ENCODE peak calls at places on chromosomes 16 and 17, in eight cellular contexts. A, N, Y, B, D, Z, E and C are unnamed samples.

GRCh38 chr17:44518032-44518431 is 14.8 kb upstream of the GPATCH8 start:
- DNase-seq in Y (no peak), D (no peak), Z (no peak), B (peak; percentile 63), A (no peak), E (no peak), N (no peak), C (no peak)

GRCh38 chr17:5788266-5788900 is 204.1 kb upstream of the NLRP1 start:
- DNase-seq in Y (no peak), E (no peak), D (no peak), N (no peak), B (peak; percentile 21), A (no peak), Z (no peak), C (no peak)

GRCh38 chr17:73247728-73248127 is 14.0 kb downstream of the CPSF4L start:
- DNase-seq in N (no peak), D (no peak), B (no peak), A (no peak), Z (no peak), E (no peak), Y (no peak), C (no peak)

GRCh38 chr16:47732122-47732805 is 271.1 kb downstream of the PHKB start:
- DNase-seq in D (peak; percentile 42), Y (peak; percentile 7), E (no peak), A (no peak), B (peak; percentile 95), N (no peak), Z (no peak), C (no peak)

GRCh38 chr17:50094243-50094752 is 853 bp upstream of the PDK2 start:
- DNase-seq in E (peak; percentile 91), D (peak; percentile 88), N (peak; percentile 87), Y (peak; percentile 81), B (peak; percentile 78), Z (peak; percentile 99), A (peak; percentile 88), C (peak; percentile 94)

GRCh38 chr17:7589891-7590611 is at the start of gene SOX15:
- DNase-seq in B (peak; percentile 51), D (no peak), Z (no peak), E (peak; percentile 70), A (no peak), Y (no peak), N (no peak), C (no peak)

GRCh38 chr17:36935681-36936454 is 1.4 kb upstream of the LHX1 start:
- DNase-seq in Y (no peak), E (no peak), Z (peak; percentile 62), D (no peak), N (no peak), B (no peak), A (no peak), C (no peak)

GRCh38 chr17:34357398-34357797 is 1.1 kb downstream of the CCL13 start:
- DNase-seq in N (no peak), B (no peak), Y (no peak), D (no peak), E (no peak), A (no peak), Z (no peak), C (no peak)

GRCh38 chr16:88345943-88346560 is 36.7 kb upstream of the ZNF469 start:
- DNase-seq in A (no peak), Z (no peak), D (no peak), N (no peak), E (no peak), B (no peak), Y (no peak), C (no peak)

GRCh38 chr16:66262253-66263167 is 104.0 kb upstream of the CDH5 start:
- DNase-seq in A (no peak), Y (no peak), N (no peak), B (peak; percentile 48), E (no peak), Z (no peak), D (no peak), C (no peak)

GRCh38 chr17:65312718-65313382 is 175.7 kb downstream of the RGS9 start:
- DNase-seq in B (no peak), N (no peak), E (no peak), Z (no peak), D (no peak), A (no peak), Y (no peak), C (no peak)

GRCh38 chr17:62898239-62898864 is 67.7 kb upstream of the TANC2 start:
- DNase-seq in B (no peak), Z (no peak), D (no peak), N (no peak), Y (no peak), A (no peak), E (no peak), C (no peak)

GRCh38 chr16:27226476-27226875 is 23.1 kb downstream of the KDM8 start:
- DNase-seq in A (peak; percentile 78), Z (no peak), N (no peak), Y (no peak), D (no peak), E (peak; percentile 66), B (no peak), C (no peak)

GRCh38 chr17:4187076-4187475 is 44.1 kb downstream of the CYB5D2 start:
- DNase-seq in Z (no peak), D (no peak), A (no peak), B (no peak), Y (no peak), E (peak; percentile 91), N (no peak), C (no peak)

GRCh38 chr16:5615868-5616642 is 518.5 kb upstream of the EEF2KMT start:
- DNase-seq in N (no peak), Z (peak; percentile 59), B (no peak), D (peak; percentile 24), Y (peak; percentile 69), E (no peak), A (peak; percentile 3), C (peak; percentile 77)

GRCh38 chr16:69476920-69477418 is 52.5 kb downstream of the CYB5B start:
- DNase-seq in N (no peak), E (no peak), Y (no peak), D (peak; percentile 50), Z (peak; percentile 45), B (peak; percentile 91), A (no peak), C (no peak)

GRCh38 chr16:73743665-73744496 is 552.7 kb upstream of the PSMD7 start:
- DNase-seq in D (no peak), E (no peak), A (peak; percentile 9), B (no peak), N (no peak), Y (peak; percentile 2), Z (no peak), C (no peak)

GRCh38 chr16:75648265-75649076 is 898 bp downstream of the TERF2IP start:
- DNase-seq in N (peak; percentile 81), A (peak; percentile 74), B (peak; percentile 80), D (peak; percentile 48), Y (peak; percentile 74), Z (peak; percentile 92), E (peak; percentile 80), C (peak; percentile 91)

GRCh38 chr16:84724619-84725307 is 25.0 kb downstream of the USP10 start:
- DNase-seq in B (peak; percentile 37), Y (peak; percentile 35), N (no peak), A (no peak), D (no peak), Z (no peak), E (no peak), C (no peak)

GRCh38 chr17:17121162-17121561 is 78.9 kb downstream of the MPRIP start:
- DNase-seq in N (no peak), E (no peak), A (no peak), Z (no peak), D (no peak), B (no peak), Y (no peak), C (no peak)

GRCh38 chr16:24838554-24839266 is 7.1 kb upstream of the SLC5A11 start:
- DNase-seq in B (peak; percentile 75), Z (no peak), Y (no peak), N (no peak), E (no peak), D (no peak), A (no peak), C (no peak)

GRCh38 chr17:57068707-57069106 is 16.3 kb upstream of the AKAP1 start:
- DNase-seq in E (no peak), B (no peak), N (no peak), Z (no peak), Y (no peak), D (no peak), A (no peak), C (no peak)

GRCh38 chr16:67917852-67918236 is 13.8 kb downstream of the CTRL start:
- DNase-seq in D (peak; percentile 45), A (peak; percentile 17), N (no peak), Z (no peak), Y (no peak), B (peak; percentile 87), E (no peak), C (no peak)

GRCh38 chr16:6146874-6147425 is 1049.4 kb upstream of the EEF2KMT start:
- DNase-seq in B (no peak), N (no peak), Y (no peak), A (no peak), D (no peak), E (no peak), Z (no peak), C (no peak)

GRCh38 chr16:964696-965395 is 5.9 kb downstream of the LMF1 start:
- DNase-seq in E (peak; percentile 58), Z (no peak), A (no peak), N (peak; percentile 78), Y (no peak), B (no peak), D (no peak), C (peak; percentile 76)

GRCh38 chr16:86229866-86230656 is 280.3 kb upstream of the FOXF1 start:
- DNase-seq in N (no peak), Y (no peak), E (no peak), D (no peak), B (no peak), A (no peak), Z (no peak), C (no peak)

GRCh38 chr16:4936181-4936990 is 562 bp downstream of the PPL start:
- DNase-seq in B (no peak), A (peak; percentile 58), D (no peak), Z (peak; percentile 58), N (no peak), E (peak; percentile 40), Y (no peak), C (peak; percentile 87)